ENCODE peak calls at places on chromosomes 2 and 18, in five cellular contexts. V is IMR-90, R is endodermal cell, Y is stomach, M is mucosa of descending colon. P is an unnamed sample.

GRCh38 chr2:54546925-54547324 is 90.8 kb downstream of the SPTBN1 start:
- DNase-seq in V (no peak), R (no peak), Y (no peak), M (no peak), P (no peak)

GRCh38 chr2:120847700-120848321 is 112.1 kb downstream of the GLI2 start:
- DNase-seq in V (no peak), R (no peak), Y (no peak), M (no peak), P (peak; percentile 39)

GRCh38 chr2:28590496-28591301 is 94.8 kb downstream of the PLB1 start:
- DNase-seq in V (no peak), R (no peak), Y (no peak), M (no peak), P (peak; percentile 71)

GRCh38 chr2:26621469-26622199 is 19.5 kb downstream of the CIB4 start:
- DNase-seq in V (peak; percentile 22), R (no peak), Y (no peak), M (no peak), P (no peak)

GRCh38 chr18:13629841-13630747 is 96.3 kb downstream of the FAM210A start:
- DNase-seq in V (peak; percentile 50), R (peak; percentile 86), Y (no peak), M (no peak), P (peak; percentile 84)

GRCh38 chr2:173751245-173751975 is 213.8 kb downstream of the SP3 start:
- DNase-seq in V (no peak), R (peak; percentile 53), Y (no peak), M (no peak), P (no peak)

GRCh38 chr18:45222200-45222599 is 393.1 kb upstream of the SLC14A2 start:
- DNase-seq in V (no peak), R (no peak), Y (no peak), M (no peak), P (no peak)

GRCh38 chr2:70011786-70012185 is 50.4 kb upstream of the ASPRV1 start:
- DNase-seq in V (no peak), R (no peak), Y (no peak), M (no peak), P (no peak)

GRCh38 chr2:117486081-117486480 is 328.4 kb upstream of the DDX18 start:
- DNase-seq in V (no peak), R (no peak), Y (no peak), M (no peak), P (no peak)

GRCh38 chr2:128187032-128187654 is 96.1 kb downstream of the UGGT1 start:
- DNase-seq in V (peak; percentile 83), R (no peak), Y (no peak), M (no peak), P (no peak)

GRCh38 chr2:101337877-101338276 is 29.4 kb upstream of the RNF149 start:
- DNase-seq in V (peak; percentile 43), R (no peak), Y (no peak), M (no peak), P (no peak)

GRCh38 chr2:168913171-168913484 is 12.0 kb downstream of the G6PC2 start:
- DNase-seq in V (no peak), R (no peak), Y (no peak), M (no peak), P (no peak)

GRCh38 chr2:101770672-101771071 is 73.2 kb downstream of the MAP4K4 start:
- DNase-seq in V (peak; percentile 62), R (peak; percentile 61), Y (no peak), M (no peak), P (no peak)

GRCh38 chr2:240732184-240732583 is 40.5 kb downstream of the AQP12A start:
- DNase-seq in V (no peak), R (no peak), Y (no peak), M (no peak), P (no peak)

GRCh38 chr2:8538531-8538930 is 143.3 kb upstream of the ID2 start:
- DNase-seq in V (no peak), R (peak; percentile 12), Y (peak; percentile 17), M (no peak), P (peak; percentile 62)

GRCh38 chr2:86631846-86632485 is 8.3 kb upstream of the RNF103 start:
- DNase-seq in V (no peak), R (no peak), Y (no peak), M (no peak), P (peak; percentile 44)

GRCh38 chr2:84919885-84920580 is 14.6 kb downstream of the TMSB10 start:
- DNase-seq in V (peak; percentile 99), R (no peak), Y (no peak), M (no peak), P (peak; percentile 65)

GRCh38 chr2:20433249-20433648 is 13.6 kb upstream of the RHOB start:
- DNase-seq in V (no peak), R (peak; percentile 26), Y (no peak), M (no peak), P (peak; percentile 28)

GRCh38 chr2:21047161-21048009 is 3.5 kb upstream of the APOB start:
- DNase-seq in V (peak; percentile 32), R (no peak), Y (peak; percentile 58), M (no peak), P (no peak)

GRCh38 chr18:9260388-9261380 is 73.9 kb upstream of the TWSG1 start:
- DNase-seq in V (peak; percentile 5), R (peak; percentile 38), Y (no peak), M (no peak), P (no peak)

GRCh38 chr2:102057502-102058292 is 65.9 kb downstream of the IL1R2 start:
- DNase-seq in V (peak; percentile 47), R (no peak), Y (peak; percentile 70), M (no peak), P (no peak)

GRCh38 chr2:133833746-133834145 is 265.5 kb upstream of the NCKAP5 start:
- DNase-seq in V (no peak), R (no peak), Y (no peak), M (no peak), P (no peak)

GRCh38 chr18:54479365-54479764 is 111.7 kb upstream of the DYNAP start:
- DNase-seq in V (no peak), R (no peak), Y (no peak), M (no peak), P (no peak)

GRCh38 chr2:112850588-112850987 is 14.0 kb upstream of the IL1B start:
- DNase-seq in V (no peak), R (no peak), Y (no peak), M (no peak), P (no peak)

GRCh38 chr2:164430166-164430783 is 191.0 kb downstream of the GRB14 start:
- DNase-seq in V (peak; percentile 38), R (peak; percentile 78), Y (no peak), M (no peak), P (no peak)

GRCh38 chr18:3983351-3983969 is 471.6 kb downstream of the DLGAP1 start:
- DNase-seq in V (peak; percentile 91), R (no peak), Y (no peak), M (no peak), P (no peak)

GRCh38 chr2:7880126-7880525 is 801.7 kb upstream of the ID2 start:
- DNase-seq in V (no peak), R (peak; percentile 40), Y (no peak), M (no peak), P (no peak)

GRCh38 chr2:180716186-180717180 is 263.9 kb upstream of the UBE2E3 start:
- DNase-seq in V (no peak), R (no peak), Y (no peak), M (no peak), P (no peak)

GRCh38 chr2:104873689-104874054 is 19.8 kb downstream of the POU3F3 start:
- DNase-seq in V (no peak), R (no peak), Y (no peak), M (no peak), P (no peak)

GRCh38 chr2:199778655-199779054 is 72.3 kb downstream of the FTCDNL1 start:
- DNase-seq in V (no peak), R (no peak), Y (no peak), M (no peak), P (no peak)

GRCh38 chr2:109256921-109257320 is 127.9 kb downstream of the SH3RF3 start:
- DNase-seq in V (peak; percentile 54), R (no peak), Y (no peak), M (no peak), P (no peak)

GRCh38 chr2:44572196-44572900 is 210.6 kb downstream of the CAMKMT start:
- DNase-seq in V (peak; percentile 12), R (no peak), Y (no peak), M (no peak), P (no peak)

GRCh38 chr2:75627902-75628504 is 18.6 kb upstream of the MRPL19 start:
- DNase-seq in V (peak; percentile 80), R (peak; percentile 94), Y (peak; percentile 73), M (no peak), P (peak; percentile 45)

GRCh38 chr18:48996041-48996440 is 45.3 kb upstream of the SMAD7 start:
- DNase-seq in V (no peak), R (no peak), Y (no peak), M (no peak), P (no peak)

DNA sequence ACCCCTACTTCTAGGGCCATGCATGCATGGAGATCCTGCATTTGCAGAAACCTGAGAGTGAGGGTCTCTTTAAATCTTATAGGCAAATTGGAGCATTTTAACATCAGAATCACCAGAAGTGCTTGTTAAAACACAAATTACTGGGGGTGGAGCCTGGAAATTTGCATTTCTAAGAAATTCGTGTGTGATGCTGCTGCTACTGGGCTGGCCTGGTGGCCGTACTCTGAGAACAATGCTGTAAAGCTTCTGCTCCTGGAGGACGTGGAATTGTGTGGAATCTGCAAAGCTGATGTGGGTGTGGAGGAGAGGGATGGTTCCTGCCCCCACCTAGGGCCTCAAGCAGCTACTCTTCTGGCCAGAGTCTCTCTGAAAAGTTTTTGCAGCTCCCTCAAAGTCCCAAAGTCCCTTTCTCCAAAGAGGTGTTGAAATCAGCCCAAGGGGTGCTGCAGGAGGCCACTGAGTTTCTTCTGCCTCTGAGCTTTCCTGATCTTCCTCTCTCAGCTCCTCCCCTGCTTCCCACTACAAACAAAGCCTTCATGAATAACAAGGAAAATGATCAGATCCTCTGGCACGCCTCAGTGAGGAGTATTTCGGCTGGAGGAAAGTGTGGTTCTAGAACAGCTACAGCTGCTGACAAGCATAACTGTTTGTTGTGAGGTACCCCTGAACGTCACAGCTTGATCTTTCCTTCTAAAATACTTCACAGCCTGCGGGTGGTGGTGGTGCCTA is 508.3 kb downstream of the CNTNAP5 start:
- DNase-seq in V (no peak), R (no peak), Y (no peak), M (no peak), P (no peak)
- TF ChIP-seq CTCF in V (no peak), R (no peak), Y (no peak), M (no peak), P (no peak)

GRCh38 chr2:65128297-65129190 is 1.4 kb downstream of the RAB1A start:
- DNase-seq in V (peak; percentile 45), R (no peak), Y (peak; percentile 53), M (no peak), P (no peak)
- H3K4me3 ChIP-seq in V (peak overlapping the region; percentile 72), R (peak overlapping the region; percentile 98), Y (peak overlapping the region; percentile 96), M (peak overlapping the region; percentile 67), P (peak overlapping the region; percentile 88)

GRCh38 chr2:116440104-116440653 is 1374.3 kb upstream of the DDX18 start:
- DNase-seq in V (no peak), R (no peak), Y (no peak), M (no peak), P (no peak)

DNA sequence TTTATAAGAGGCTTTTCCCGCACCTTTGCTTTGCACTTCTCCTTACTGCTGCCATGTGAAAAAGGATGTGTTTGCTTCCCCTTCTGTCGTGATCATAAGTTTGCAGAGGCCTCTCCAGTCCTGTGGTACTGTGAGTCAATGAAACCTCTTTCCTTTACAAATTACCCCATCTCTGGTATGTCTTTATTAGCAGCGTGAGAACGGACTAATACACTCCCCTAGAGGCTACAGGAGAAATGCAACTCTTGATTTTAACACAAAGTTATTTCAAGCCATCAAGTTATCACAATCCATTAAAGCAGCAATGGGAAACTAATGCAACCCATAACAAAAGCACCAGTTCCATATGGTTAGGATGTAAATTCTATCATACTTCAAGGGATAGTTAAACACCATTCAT is 1378.8 kb upstream of the DDX18 start:
- DNase-seq in V (no peak), R (no peak), Y (no peak), M (no peak), P (no peak)
- TF ChIP-seq CTCF in V (no peak), R (peak; percentile 48), Y (no peak), M (no peak), P (no peak)

GRCh38 chr2:236507393-236508085 is 62.1 kb upstream of the ACKR3 start:
- DNase-seq in V (no peak), R (peak; percentile 88), Y (peak; percentile 58), M (no peak), P (no peak)
- H3K4me3 ChIP-seq in V (no peak overlapping the region), R (peak overlapping the region; percentile 82), Y (peak overlapping the region; percentile 42), M (no peak overlapping the region), P (no peak overlapping the region)

P was measured in lower leg skin.